ENCODE peak calls at places on chromosomes 1 and 21, in ten cellular contexts. One of them, this sample, is unnamed.

GRCh38 chr1:225763815-225764548 is 13.6 kb upstream of the SRP9 start:
- DNase-seq in stomach: peak; percentile 20
- DNase-seq in neuronal stem cell: no peak
- DNase-seq in HCT116: no peak
- DNase-seq in tibial artery: peak; percentile 76
- DNase-seq in OCI-LY7: no peak
- DNase-seq in hepatocyte: no peak
- DNase-seq in left lung: no peak
- DNase-seq in BE2C: peak; percentile 53
- DNase-seq in tibial nerve: no peak
- DNase-seq in this sample: no peak

GRCh38 chr21:22904385-22904784 is 1906.2 kb downstream of the NCAM2 start:
- DNase-seq in hepatocyte: no peak
- DNase-seq in neuronal stem cell: no peak
- DNase-seq in OCI-LY7: no peak
- DNase-seq in tibial nerve: no peak
- DNase-seq in stomach: no peak
- DNase-seq in HCT116: no peak
- DNase-seq in tibial artery: no peak
- DNase-seq in left lung: no peak
- DNase-seq in BE2C: no peak
- DNase-seq in this sample: no peak

GRCh38 chr1:111720274-111720976 is 18.8 kb downstream of the INKA2 start:
- DNase-seq in hepatocyte: no peak
- DNase-seq in neuronal stem cell: no peak
- DNase-seq in left lung: no peak
- DNase-seq in tibial nerve: no peak
- DNase-seq in OCI-LY7: no peak
- DNase-seq in BE2C: no peak
- DNase-seq in tibial artery: no peak
- DNase-seq in HCT116: no peak
- DNase-seq in stomach: no peak
- DNase-seq in this sample: no peak

GRCh38 chr1:3369437-3370076 is 84.9 kb upstream of the ARHGEF16 start:
- DNase-seq in OCI-LY7: no peak
- DNase-seq in tibial artery: peak; percentile 95
- DNase-seq in neuronal stem cell: no peak
- DNase-seq in left lung: no peak
- DNase-seq in hepatocyte: peak; percentile 77
- DNase-seq in BE2C: no peak
- DNase-seq in stomach: peak; percentile 67
- DNase-seq in tibial nerve: peak; percentile 48
- DNase-seq in HCT116: no peak
- DNase-seq in this sample: no peak

GRCh38 chr1:152783095-152783494 is 3.0 kb upstream of the LCE1E start:
- DNase-seq in tibial artery: no peak
- DNase-seq in left lung: no peak
- DNase-seq in HCT116: no peak
- DNase-seq in BE2C: no peak
- DNase-seq in stomach: no peak
- DNase-seq in hepatocyte: no peak
- DNase-seq in neuronal stem cell: no peak
- DNase-seq in tibial nerve: no peak
- DNase-seq in OCI-LY7: no peak
- DNase-seq in this sample: no peak

GRCh38 chr1:168582690-168583325 is 6.4 kb downstream of the XCL1 start:
- DNase-seq in neuronal stem cell: no peak
- DNase-seq in stomach: no peak
- DNase-seq in tibial artery: no peak
- DNase-seq in tibial nerve: no peak
- DNase-seq in OCI-LY7: no peak
- DNase-seq in BE2C: no peak
- DNase-seq in hepatocyte: no peak
- DNase-seq in HCT116: no peak
- DNase-seq in left lung: no peak
- DNase-seq in this sample: no peak

GRCh38 chr1:9901148-9902059 is 8.7 kb downstream of the CTNNBIP1 start:
- DNase-seq in OCI-LY7: no peak
- DNase-seq in left lung: peak; percentile 85
- DNase-seq in hepatocyte: no peak
- DNase-seq in neuronal stem cell: no peak
- DNase-seq in tibial artery: no peak
- DNase-seq in stomach: peak; percentile 69
- DNase-seq in BE2C: no peak
- DNase-seq in HCT116: no peak
- DNase-seq in tibial nerve: no peak
- DNase-seq in this sample: peak; percentile 52

GRCh38 chr1:151815716-151816327 is 10.6 kb upstream of the LINGO4 start:
- DNase-seq in left lung: no peak
- DNase-seq in hepatocyte: no peak
- DNase-seq in tibial artery: no peak
- DNase-seq in HCT116: no peak
- DNase-seq in stomach: no peak
- DNase-seq in BE2C: no peak
- DNase-seq in tibial nerve: no peak
- DNase-seq in neuronal stem cell: no peak
- DNase-seq in OCI-LY7: no peak
- DNase-seq in this sample: peak; percentile 77

GRCh38 chr21:44846485-44847260 is 26.8 kb downstream of the PTTG1IP start:
- DNase-seq in neuronal stem cell: no peak
- DNase-seq in hepatocyte: peak; percentile 45
- DNase-seq in stomach: peak; percentile 60
- DNase-seq in tibial artery: peak; percentile 85
- DNase-seq in left lung: peak; percentile 83
- DNase-seq in OCI-LY7: no peak
- DNase-seq in HCT116: no peak
- DNase-seq in tibial nerve: peak; percentile 49
- DNase-seq in BE2C: no peak
- DNase-seq in this sample: peak; percentile 52

GRCh38 chr1:245488346-245489110 is 333.7 kb downstream of the KIF26B start:
- DNase-seq in stomach: no peak
- DNase-seq in left lung: no peak
- DNase-seq in OCI-LY7: no peak
- DNase-seq in tibial nerve: no peak
- DNase-seq in neuronal stem cell: no peak
- DNase-seq in tibial artery: no peak
- DNase-seq in BE2C: no peak
- DNase-seq in HCT116: no peak
- DNase-seq in hepatocyte: no peak
- DNase-seq in this sample: no peak

GRCh38 chr1:116854294-116854693 is 55.4 kb upstream of the PTGFRN start:
- DNase-seq in hepatocyte: no peak
- DNase-seq in OCI-LY7: no peak
- DNase-seq in stomach: no peak
- DNase-seq in tibial artery: no peak
- DNase-seq in HCT116: no peak
- DNase-seq in left lung: no peak
- DNase-seq in neuronal stem cell: no peak
- DNase-seq in tibial nerve: no peak
- DNase-seq in BE2C: no peak
- DNase-seq in this sample: no peak

DNA sequence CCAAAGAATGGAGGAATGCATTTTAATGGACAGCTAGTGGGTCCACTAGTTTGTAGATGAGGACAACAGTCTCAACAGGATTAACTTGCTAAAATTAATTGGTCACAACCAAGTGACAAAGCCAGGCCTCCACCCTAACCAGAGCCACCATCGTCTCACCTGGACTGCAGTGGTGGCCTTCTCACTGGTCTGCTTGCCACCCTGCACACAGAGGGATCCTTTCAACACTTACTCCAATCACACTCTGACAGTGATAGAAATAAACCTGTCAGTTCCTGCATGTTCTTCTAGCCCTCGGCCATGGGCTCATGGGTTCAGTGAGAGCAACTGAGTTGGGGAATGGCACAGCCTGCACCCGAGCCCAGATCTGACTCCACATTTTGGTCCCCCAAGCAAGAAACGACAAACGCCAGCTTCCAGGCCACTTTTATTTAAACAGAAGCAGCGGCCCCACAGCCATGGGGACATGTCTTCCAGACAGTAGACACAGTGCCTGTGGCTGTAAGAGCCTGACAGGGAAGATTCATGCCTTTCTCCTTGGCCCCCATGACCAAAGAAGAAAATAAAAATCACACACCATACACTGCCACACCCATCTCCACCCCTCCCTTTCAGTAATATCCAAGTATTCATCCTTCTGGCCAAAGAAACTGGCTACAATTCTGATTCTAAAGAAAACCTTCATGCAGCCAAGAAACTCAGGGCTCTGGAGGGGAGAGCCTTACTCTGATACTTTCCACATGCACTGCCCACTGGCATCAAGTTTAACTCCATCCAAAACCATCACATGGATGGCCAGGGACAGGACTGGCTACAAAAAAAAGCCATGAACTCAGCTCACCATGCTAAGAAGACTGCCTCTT is 37.5 kb downstream of the DHCR24 start:
- DNase-seq in neuronal stem cell: no peak
- DNase-seq in left lung: no peak
- DNase-seq in BE2C: no peak
- DNase-seq in stomach: no peak
- DNase-seq in tibial artery: peak; percentile 13
- DNase-seq in OCI-LY7: no peak
- DNase-seq in tibial nerve: no peak
- DNase-seq in hepatocyte: no peak
- DNase-seq in HCT116: no peak
- DNase-seq in this sample: no peak
- H3K4me1 ChIP-seq in neuronal stem cell: no peaks in the 10 kb centered on the region
- H3K4me1 ChIP-seq in left lung: no peaks in the 10 kb centered on the region
- H3K4me1 ChIP-seq in BE2C: no peaks in the 10 kb centered on the region
- H3K4me1 ChIP-seq in stomach: peaks cover 3% of the 10 kb centered on the region
- H3K4me1 ChIP-seq in tibial artery: no peaks in the 10 kb centered on the region
- H3K4me1 ChIP-seq in OCI-LY7: no peaks in the 10 kb centered on the region
- H3K4me1 ChIP-seq in tibial nerve: peaks cover 15% of the 10 kb centered on the region
- H3K4me1 ChIP-seq in hepatocyte: no peaks in the 10 kb centered on the region
- H3K4me1 ChIP-seq in HCT116: no peaks in the 10 kb centered on the region
- H3K4me1 ChIP-seq in this sample: no peaks in the 10 kb centered on the region

DNA sequence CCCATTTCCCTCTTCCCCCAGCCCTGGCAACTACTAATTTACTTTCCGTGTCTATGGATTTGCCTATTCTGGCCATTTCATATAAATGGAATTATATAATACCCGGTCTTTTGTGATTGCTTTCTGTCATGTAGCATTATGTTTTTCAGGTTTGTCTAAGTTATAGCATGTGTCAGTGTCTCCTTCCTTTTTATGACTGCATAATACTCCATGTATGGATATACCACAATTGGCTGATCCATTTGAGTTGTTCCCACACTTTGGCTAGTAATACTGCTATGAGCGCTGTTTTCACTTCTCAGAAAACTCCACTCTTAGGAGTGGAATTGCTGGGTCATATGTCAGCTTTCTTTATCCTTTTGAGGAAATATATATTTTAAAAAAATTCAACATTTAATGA is 53.7 kb downstream of the HUNK start:
- DNase-seq in neuronal stem cell: no peak
- DNase-seq in tibial artery: no peak
- DNase-seq in left lung: no peak
- DNase-seq in BE2C: no peak
- DNase-seq in tibial nerve: no peak
- DNase-seq in stomach: no peak
- DNase-seq in OCI-LY7: no peak
- DNase-seq in HCT116: no peak
- DNase-seq in hepatocyte: no peak
- DNase-seq in this sample: no peak
- H3K4me1 ChIP-seq in neuronal stem cell: peaks cover 15% of the 10 kb centered on the region
- H3K4me1 ChIP-seq in tibial artery: no peaks in the 10 kb centered on the region
- H3K4me1 ChIP-seq in left lung: no peaks in the 10 kb centered on the region
- H3K4me1 ChIP-seq in BE2C: peaks cover 9% of the 10 kb centered on the region
- H3K4me1 ChIP-seq in tibial nerve: no peaks in the 10 kb centered on the region
- H3K4me1 ChIP-seq in stomach: no peaks in the 10 kb centered on the region
- H3K4me1 ChIP-seq in OCI-LY7: no peaks in the 10 kb centered on the region
- H3K4me1 ChIP-seq in HCT116: no peaks in the 10 kb centered on the region
- H3K4me1 ChIP-seq in hepatocyte: peaks cover 10% of the 10 kb centered on the region
- H3K4me1 ChIP-seq in this sample: no peaks in the 10 kb centered on the region

DNA sequence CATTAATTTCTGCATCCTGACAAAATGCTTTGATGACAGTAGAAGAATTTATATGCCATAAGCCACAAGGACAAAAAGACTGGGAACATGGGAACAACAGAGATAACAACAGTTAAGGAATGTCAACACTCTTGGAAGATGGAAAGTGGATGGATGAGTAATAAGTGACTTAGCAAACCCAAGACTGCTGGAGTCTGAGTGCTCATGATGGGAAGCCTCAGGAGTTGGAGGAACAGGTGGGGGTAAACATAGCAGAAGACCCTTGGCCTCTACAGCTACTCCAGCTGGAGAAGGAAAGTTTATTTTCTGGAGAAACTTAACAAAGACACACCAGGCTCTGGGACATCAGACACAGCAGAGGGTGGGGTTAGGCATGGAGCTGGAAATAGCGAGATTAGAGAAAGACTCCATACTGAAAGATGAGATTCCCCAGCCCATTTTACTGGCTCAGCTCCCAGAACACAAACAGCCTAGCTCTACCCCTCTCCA is 13.6 kb downstream of the G0S2 start:
- DNase-seq in HCT116: no peak
- DNase-seq in neuronal stem cell: no peak
- DNase-seq in stomach: no peak
- DNase-seq in tibial artery: no peak
- DNase-seq in hepatocyte: peak; percentile 42
- DNase-seq in OCI-LY7: no peak
- DNase-seq in BE2C: no peak
- DNase-seq in left lung: no peak
- DNase-seq in tibial nerve: no peak
- DNase-seq in this sample: no peak
- H3K4me1 ChIP-seq in HCT116: peaks cover 8% of the 10 kb centered on the region
- H3K4me1 ChIP-seq in neuronal stem cell: peaks cover 5% of the 10 kb centered on the region
- H3K4me1 ChIP-seq in stomach: no peaks in the 10 kb centered on the region
- H3K4me1 ChIP-seq in tibial artery: no peaks in the 10 kb centered on the region
- H3K4me1 ChIP-seq in hepatocyte: no peaks in the 10 kb centered on the region
- H3K4me1 ChIP-seq in OCI-LY7: peaks cover 4% of the 10 kb centered on the region
- H3K4me1 ChIP-seq in BE2C: no peaks in the 10 kb centered on the region
- H3K4me1 ChIP-seq in left lung: peaks cover 11% of the 10 kb centered on the region
- H3K4me1 ChIP-seq in tibial nerve: peaks cover 12% of the 10 kb centered on the region
- H3K4me1 ChIP-seq in this sample: no peaks in the 10 kb centered on the region

DNA sequence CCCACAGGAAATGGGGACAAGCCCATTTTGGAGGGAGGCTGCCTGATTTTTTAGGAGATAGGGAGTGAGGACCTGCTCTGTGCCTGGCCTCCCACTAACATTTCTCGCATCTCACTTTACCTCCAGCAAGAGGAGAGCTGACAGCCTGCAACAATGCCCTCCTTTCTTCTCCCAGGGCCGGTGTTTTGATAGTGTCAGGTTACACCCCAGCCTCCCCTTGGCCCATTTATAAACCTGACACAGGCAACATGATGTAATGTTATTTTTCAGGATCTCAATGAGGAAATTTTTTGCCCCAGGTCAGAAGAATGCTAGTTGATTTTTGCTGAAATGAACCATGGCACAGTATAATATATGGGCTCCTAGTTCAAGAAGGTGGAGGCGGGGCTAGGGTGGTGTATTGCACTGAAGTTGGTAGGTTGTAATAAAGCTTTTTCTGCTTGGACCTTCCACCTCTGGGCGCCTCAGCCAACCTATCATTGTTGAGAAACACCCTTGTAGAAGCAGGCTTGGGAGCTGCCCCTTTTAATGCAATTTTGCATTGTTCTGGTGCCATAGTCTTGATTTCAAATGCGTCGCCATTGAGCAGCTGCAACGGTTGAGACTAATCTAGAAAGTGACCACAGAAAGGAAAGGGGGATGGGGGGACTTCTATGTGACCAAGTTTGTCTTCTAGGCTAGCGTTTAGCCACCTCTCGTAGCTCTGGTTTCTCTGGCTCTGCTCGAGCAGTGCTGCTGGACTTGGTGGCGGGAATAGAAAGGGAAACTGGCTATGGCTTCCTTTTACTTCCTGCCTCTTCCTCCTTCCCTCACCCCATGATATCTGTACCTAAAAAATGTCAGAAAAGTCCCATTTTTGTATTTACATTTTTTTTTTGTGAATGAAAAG is 53.0 kb downstream of the PBX1 start:
- DNase-seq in neuronal stem cell: peak; percentile 62
- DNase-seq in hepatocyte: peak; percentile 54
- DNase-seq in tibial artery: no peak
- DNase-seq in stomach: peak; percentile 66
- DNase-seq in HCT116: peak; percentile 71
- DNase-seq in BE2C: no peak
- DNase-seq in tibial nerve: no peak
- DNase-seq in OCI-LY7: no peak
- DNase-seq in left lung: no peak
- DNase-seq in this sample: peak; percentile 85
- H3K4me1 ChIP-seq in neuronal stem cell: peaks cover 44% of the 10 kb centered on the region
- H3K4me1 ChIP-seq in hepatocyte: peaks cover 37% of the 10 kb centered on the region
- H3K4me1 ChIP-seq in tibial artery: peaks cover 87% of the 10 kb centered on the region
- H3K4me1 ChIP-seq in stomach: peaks cover 32% of the 10 kb centered on the region
- H3K4me1 ChIP-seq in HCT116: peaks cover 32% of the 10 kb centered on the region
- H3K4me1 ChIP-seq in BE2C: no peaks in the 10 kb centered on the region
- H3K4me1 ChIP-seq in tibial nerve: peaks cover 63% of the 10 kb centered on the region
- H3K4me1 ChIP-seq in OCI-LY7: no peaks in the 10 kb centered on the region
- H3K4me1 ChIP-seq in left lung: peaks cover 5% of the 10 kb centered on the region
- H3K4me1 ChIP-seq in this sample: peaks cover 8% of the 10 kb centered on the region